ENCODE peak calls at places on chromosome X, in seven cellular contexts. One of them, this sample, is unnamed.

GRCh38 chrX:68647156-68647957 is at the start of gene STARD8:
- DNase-seq in foreskin fibroblast: peak
- DNase-seq in GOT3: no peak
- DNase-seq in tibial artery: no peak
- DNase-seq in cardiac fibroblast: peak
- DNase-seq in activated CD4-positive, alpha-beta memory T cell treated with anti-CD3 and anti-CD28 coated beads, Interleukin-2, amount 10 ng/mL, durations not matched to agents 7 days and 5 days: no peak
- DNase-seq in NCI-H1694 treated with DMSO at 0.1 percent for 48 hours: no peak
- DNase-seq in this sample: no peak

GRCh38 chrX:56729152-56729557 is at the start of gene NBDY:
- DNase-seq in foreskin fibroblast: peak
- DNase-seq in GOT3: no peak
- DNase-seq in tibial artery: peak
- DNase-seq in cardiac fibroblast: peak
- DNase-seq in activated CD4-positive, alpha-beta memory T cell treated with anti-CD3 and anti-CD28 coated beads, Interleukin-2, amount 10 ng/mL, durations not matched to agents 7 days and 5 days: peak
- DNase-seq in NCI-H1694 treated with DMSO at 0.1 percent for 48 hours: peak
- DNase-seq in this sample: peak

GRCh38 chrX:19670854-19671620 is 155.7 kb upstream of the MAP3K15 start:
- DNase-seq in foreskin fibroblast: peak
- DNase-seq in GOT3: no peak
- DNase-seq in tibial artery: peak
- DNase-seq in cardiac fibroblast: peak
- DNase-seq in activated CD4-positive, alpha-beta memory T cell treated with anti-CD3 and anti-CD28 coated beads, Interleukin-2, amount 10 ng/mL, durations not matched to agents 7 days and 5 days: no peak
- DNase-seq in NCI-H1694 treated with DMSO at 0.1 percent for 48 hours: no peak
- DNase-seq in this sample: peak

GRCh38 chrX:150365953-150366911 is 3.1 kb downstream of the MAMLD1 start:
- DNase-seq in foreskin fibroblast: peak
- DNase-seq in GOT3: no peak
- DNase-seq in tibial artery: peak
- DNase-seq in cardiac fibroblast: peak
- DNase-seq in activated CD4-positive, alpha-beta memory T cell treated with anti-CD3 and anti-CD28 coated beads, Interleukin-2, amount 10 ng/mL, durations not matched to agents 7 days and 5 days: no peak
- DNase-seq in NCI-H1694 treated with DMSO at 0.1 percent for 48 hours: peak
- DNase-seq in this sample: no peak

GRCh38 chrX:12961191-12961718 is 13.7 kb upstream of the TMSB4X start:
- DNase-seq in foreskin fibroblast: peak
- DNase-seq in GOT3: no peak
- DNase-seq in tibial artery: no peak
- DNase-seq in cardiac fibroblast: peak
- DNase-seq in activated CD4-positive, alpha-beta memory T cell treated with anti-CD3 and anti-CD28 coated beads, Interleukin-2, amount 10 ng/mL, durations not matched to agents 7 days and 5 days: no peak
- DNase-seq in NCI-H1694 treated with DMSO at 0.1 percent for 48 hours: no peak
- DNase-seq in this sample: no peak

GRCh38 chrX:154526901-154527675 is 11.1 kb upstream of the FAM3A start:
- DNase-seq in foreskin fibroblast: peak
- DNase-seq in GOT3: peak
- DNase-seq in tibial artery: peak
- DNase-seq in cardiac fibroblast: peak
- DNase-seq in activated CD4-positive, alpha-beta memory T cell treated with anti-CD3 and anti-CD28 coated beads, Interleukin-2, amount 10 ng/mL, durations not matched to agents 7 days and 5 days: peak
- DNase-seq in NCI-H1694 treated with DMSO at 0.1 percent for 48 hours: peak
- DNase-seq in this sample: no peak

GRCh38 chrX:18617351-18617750 is 54.6 kb downstream of the RS1 start:
- DNase-seq in foreskin fibroblast: peak
- DNase-seq in GOT3: no peak
- DNase-seq in tibial artery: no peak
- DNase-seq in cardiac fibroblast: peak
- DNase-seq in activated CD4-positive, alpha-beta memory T cell treated with anti-CD3 and anti-CD28 coated beads, Interleukin-2, amount 10 ng/mL, durations not matched to agents 7 days and 5 days: no peak
- DNase-seq in NCI-H1694 treated with DMSO at 0.1 percent for 48 hours: no peak
- DNase-seq in this sample: no peak

GRCh38 chrX:55486736-55487135 is 2.9 kb downstream of the USP51 start:
- DNase-seq in foreskin fibroblast: peak
- DNase-seq in GOT3: no peak
- DNase-seq in tibial artery: peak
- DNase-seq in cardiac fibroblast: peak
- DNase-seq in activated CD4-positive, alpha-beta memory T cell treated with anti-CD3 and anti-CD28 coated beads, Interleukin-2, amount 10 ng/mL, durations not matched to agents 7 days and 5 days: no peak
- DNase-seq in NCI-H1694 treated with DMSO at 0.1 percent for 48 hours: no peak
- DNase-seq in this sample: no peak

GRCh38 chrX:48829016-48829735 is 2.9 kb downstream of the ERAS start:
- DNase-seq in foreskin fibroblast: no peak
- DNase-seq in GOT3: no peak
- DNase-seq in tibial artery: no peak
- DNase-seq in cardiac fibroblast: no peak
- DNase-seq in activated CD4-positive, alpha-beta memory T cell treated with anti-CD3 and anti-CD28 coated beads, Interleukin-2, amount 10 ng/mL, durations not matched to agents 7 days and 5 days: no peak
- DNase-seq in NCI-H1694 treated with DMSO at 0.1 percent for 48 hours: no peak
- DNase-seq in this sample: no peak

GRCh38 chrX:19852014-19853005 is 35.1 kb downstream of the SH3KBP1 start:
- DNase-seq in foreskin fibroblast: peak
- DNase-seq in GOT3: no peak
- DNase-seq in tibial artery: no peak
- DNase-seq in cardiac fibroblast: peak
- DNase-seq in activated CD4-positive, alpha-beta memory T cell treated with anti-CD3 and anti-CD28 coated beads, Interleukin-2, amount 10 ng/mL, durations not matched to agents 7 days and 5 days: no peak
- DNase-seq in NCI-H1694 treated with DMSO at 0.1 percent for 48 hours: no peak
- DNase-seq in this sample: no peak

GRCh38 chrX:30713061-30713525 is 59.9 kb downstream of the GK start:
- DNase-seq in foreskin fibroblast: peak
- DNase-seq in GOT3: no peak
- DNase-seq in tibial artery: peak
- DNase-seq in cardiac fibroblast: peak
- DNase-seq in activated CD4-positive, alpha-beta memory T cell treated with anti-CD3 and anti-CD28 coated beads, Interleukin-2, amount 10 ng/mL, durations not matched to agents 7 days and 5 days: peak
- DNase-seq in NCI-H1694 treated with DMSO at 0.1 percent for 48 hours: peak
- DNase-seq in this sample: peak

GRCh38 chrX:122552291-122552800 is 631.7 kb upstream of the GRIA3 start:
- DNase-seq in foreskin fibroblast: peak
- DNase-seq in GOT3: no peak
- DNase-seq in tibial artery: no peak
- DNase-seq in cardiac fibroblast: no peak
- DNase-seq in activated CD4-positive, alpha-beta memory T cell treated with anti-CD3 and anti-CD28 coated beads, Interleukin-2, amount 10 ng/mL, durations not matched to agents 7 days and 5 days: no peak
- DNase-seq in NCI-H1694 treated with DMSO at 0.1 percent for 48 hours: no peak
- DNase-seq in this sample: no peak

GRCh38 chrX:10548681-10549080 is 71.7 kb downstream of the MID1 start:
- DNase-seq in foreskin fibroblast: peak
- DNase-seq in GOT3: no peak
- DNase-seq in tibial artery: no peak
- DNase-seq in cardiac fibroblast: peak
- DNase-seq in activated CD4-positive, alpha-beta memory T cell treated with anti-CD3 and anti-CD28 coated beads, Interleukin-2, amount 10 ng/mL, durations not matched to agents 7 days and 5 days: no peak
- DNase-seq in NCI-H1694 treated with DMSO at 0.1 percent for 48 hours: no peak
- DNase-seq in this sample: no peak

GRCh38 chrX:19955306-19955705 is 35.6 kb downstream of the BCLAF3 start:
- DNase-seq in foreskin fibroblast: no peak
- DNase-seq in GOT3: no peak
- DNase-seq in tibial artery: no peak
- DNase-seq in cardiac fibroblast: peak
- DNase-seq in activated CD4-positive, alpha-beta memory T cell treated with anti-CD3 and anti-CD28 coated beads, Interleukin-2, amount 10 ng/mL, durations not matched to agents 7 days and 5 days: no peak
- DNase-seq in NCI-H1694 treated with DMSO at 0.1 percent for 48 hours: no peak
- DNase-seq in this sample: no peak

GRCh38 chrX:24643116-24643515 is 4.0 kb downstream of the PCYT1B start:
- DNase-seq in foreskin fibroblast: peak
- DNase-seq in GOT3: no peak
- DNase-seq in tibial artery: no peak
- DNase-seq in cardiac fibroblast: peak
- DNase-seq in activated CD4-positive, alpha-beta memory T cell treated with anti-CD3 and anti-CD28 coated beads, Interleukin-2, amount 10 ng/mL, durations not matched to agents 7 days and 5 days: no peak
- DNase-seq in NCI-H1694 treated with DMSO at 0.1 percent for 48 hours: no peak
- DNase-seq in this sample: no peak

GRCh38 chrX:10071451-10072163 is 85.2 kb upstream of the CLCN4 start:
- DNase-seq in foreskin fibroblast: peak
- DNase-seq in GOT3: no peak
- DNase-seq in tibial artery: no peak
- DNase-seq in cardiac fibroblast: no peak
- DNase-seq in activated CD4-positive, alpha-beta memory T cell treated with anti-CD3 and anti-CD28 coated beads, Interleukin-2, amount 10 ng/mL, durations not matched to agents 7 days and 5 days: no peak
- DNase-seq in NCI-H1694 treated with DMSO at 0.1 percent for 48 hours: peak
- DNase-seq in this sample: no peak

This sample was measured in SW 1271.